ENCODE peak calls at places on chromosome 14, in ten cellular contexts. A is OCI-LY7; F is RWPE1; Y is stimulated activated CD4-positive, alpha-beta T cell treated with anti-CD3 and anti-CD28 coated beads, Interleukin-2, amount 100 ng/mL, for 48 hours; G is EH; L is neural progenitor cell; M is COR-L47; K is NCI-H1417 treated with DMSO at 0.1 percent for 48 hours; R is AG08396; N is AG09319. J is an unnamed sample.
A peak's percentile ranks its signal among the peaks of the same experiment; 100 is the strongest.

GRCh38 chr14:64971890-64972785 is at the start of gene RAB15:
- DNase-seq in A (peak; percentile 14), F (peak; percentile 38), Y (peak; percentile 36), G (peak; percentile 52), L (peak; percentile 72), M (peak; percentile 40), K (no peak), R (peak; percentile 83), N (no peak), J (peak; percentile 48)

GRCh38 chr14:104792101-104792884 is 3.3 kb downstream of the AKT1 start:
- DNase-seq in A (no peak), F (no peak), Y (no peak), G (no peak), L (no peak), M (peak; percentile 56), K (no peak), R (no peak), N (no peak), J (no peak)

GRCh38 chr14:104342435-104343293 is 204.3 kb downstream of the KIF26A start:
- DNase-seq in A (no peak), F (no peak), Y (no peak), G (no peak), L (peak; percentile 68), M (no peak), K (no peak), R (no peak), N (no peak), J (no peak)

GRCh38 chr14:91862417-91862816 is 4.9 kb downstream of the TC2N start:
- DNase-seq in A (no peak), F (no peak), Y (no peak), G (no peak), L (no peak), M (no peak), K (no peak), R (no peak), N (no peak), J (no peak)

GRCh38 chr14:75442166-75442565 is 14.3 kb downstream of the JDP2 start:
- DNase-seq in A (no peak), F (no peak), Y (no peak), G (no peak), L (no peak), M (no peak), K (no peak), R (no peak), N (no peak), J (no peak)

GRCh38 chr14:63275611-63276010 is 43.1 kb downstream of the GPHB5 start:
- DNase-seq in A (no peak), F (no peak), Y (no peak), G (no peak), L (no peak), M (peak; percentile 71), K (peak; percentile 92), R (no peak), N (no peak), J (peak; percentile 84)

GRCh38 chr14:85601246-85601645 is 71.3 kb downstream of the FLRT2 start:
- DNase-seq in A (no peak), F (no peak), Y (no peak), G (peak; percentile 47), L (no peak), M (peak; percentile 78), K (peak; percentile 19), R (no peak), N (no peak), J (peak; percentile 95)

GRCh38 chr14:94680498-94681288 is 68.5 kb downstream of the SERPINA3 start:
- DNase-seq in A (no peak), F (no peak), Y (no peak), G (no peak), L (no peak), M (no peak), K (no peak), R (no peak), N (no peak), J (no peak)

GRCh38 chr14:61379639-61380184 is 58.3 kb downstream of the PRKCH start:
- DNase-seq in A (peak; percentile 10), F (no peak), Y (no peak), G (no peak), L (no peak), M (no peak), K (no peak), R (no peak), N (no peak), J (no peak)

GRCh38 chr14:94180655-94181271 is 6.6 kb downstream of the PPP4R4 start:
- DNase-seq in A (peak; percentile 76), F (peak; percentile 29), Y (no peak), G (peak; percentile 49), L (peak; percentile 42), M (peak; percentile 38), K (peak; percentile 23), R (no peak), N (no peak), J (peak; percentile 67)

GRCh38 chr14:22588419-22589095 is 467 bp downstream of the DAD1 start:
- DNase-seq in A (no peak), F (no peak), Y (no peak), G (no peak), L (no peak), M (no peak), K (no peak), R (no peak), N (no peak), J (no peak)

GRCh38 chr14:75254381-75254821 is 24.2 kb upstream of the FOS start:
- DNase-seq in A (no peak), F (peak; percentile 91), Y (no peak), G (no peak), L (no peak), M (peak; percentile 24), K (no peak), R (no peak), N (no peak), J (no peak)

GRCh38 chr14:98182385-98183055 is 1089.5 kb downstream of the BCL11B start:
- DNase-seq in A (no peak), F (peak; percentile 30), Y (no peak), G (no peak), L (no peak), M (no peak), K (no peak), R (no peak), N (no peak), J (no peak)

GRCh38 chr14:105374389-105374788 is 23.9 kb upstream of the TEX22 start:
- DNase-seq in A (no peak), F (peak; percentile 52), Y (no peak), G (no peak), L (no peak), M (no peak), K (no peak), R (no peak), N (no peak), J (no peak)

GRCh38 chr14:99481745-99482099 is 513 bp downstream of the CCNK start:
- DNase-seq in A (peak; percentile 38), F (peak; percentile 27), Y (no peak), G (peak; percentile 68), L (no peak), M (no peak), K (no peak), R (no peak), N (no peak), J (peak; percentile 45)

GRCh38 chr14:36520601-36521525 is 831 bp upstream of the NKX2-1 start:
- DNase-seq in A (no peak), F (peak; percentile 45), Y (no peak), G (peak; percentile 38), L (peak; percentile 84), M (peak; percentile 52), K (peak; percentile 67), R (peak; percentile 66), N (no peak), J (peak; percentile 54)

GRCh38 chr14:56945291-56945690 is 135.0 kb upstream of the OTX2 start:
- DNase-seq in A (no peak), F (no peak), Y (no peak), G (no peak), L (peak; percentile 51), M (no peak), K (no peak), R (no peak), N (no peak), J (peak; percentile 98)

GRCh38 chr14:63543826-63544320 is 696 bp upstream of the PPP2R5E start:
- DNase-seq in A (no peak), F (no peak), Y (no peak), G (peak; percentile 10), L (peak; percentile 72), M (peak; percentile 10), K (no peak), R (no peak), N (no peak), J (peak; percentile 51)

GRCh38 chr14:64196668-64197411 is 97.3 kb downstream of the ESR2 start:
- DNase-seq in A (no peak), F (no peak), Y (no peak), G (peak; percentile 67), L (peak; percentile 75), M (peak; percentile 80), K (peak; percentile 10), R (peak; percentile 67), N (no peak), J (peak; percentile 75)

GRCh38 chr14:98888281-98888680 is 383.7 kb downstream of the BCL11B start:
- DNase-seq in A (no peak), F (no peak), Y (no peak), G (no peak), L (no peak), M (no peak), K (no peak), R (no peak), N (no peak), J (no peak)

GRCh38 chr14:37406095-37406494 is 189.0 kb downstream of the FOXA1 start:
- DNase-seq in A (no peak), F (no peak), Y (no peak), G (no peak), L (no peak), M (no peak), K (no peak), R (no peak), N (no peak), J (no peak)

GRCh38 chr14:20757963-20758362 is 10.2 kb upstream of the EDDM3B start:
- DNase-seq in A (peak; percentile 20), F (no peak), Y (no peak), G (no peak), L (peak; percentile 25), M (no peak), K (no peak), R (no peak), N (no peak), J (no peak)

GRCh38 chr14:89131004-89131750 is 285.9 kb downstream of the FOXN3 start:
- DNase-seq in A (no peak), F (no peak), Y (no peak), G (no peak), L (no peak), M (no peak), K (no peak), R (no peak), N (peak; percentile 57), J (no peak)

GRCh38 chr14:51554953-51555352 is 96.8 kb upstream of the FRMD6 start:
- DNase-seq in A (peak; percentile 5), F (no peak), Y (no peak), G (peak; percentile 84), L (peak; percentile 10), M (no peak), K (no peak), R (peak; percentile 28), N (no peak), J (no peak)

GRCh38 chr14:66403183-66403582 is 83.0 kb upstream of the CCDC196 start:
- DNase-seq in A (peak; percentile 34), F (peak; percentile 40), Y (no peak), G (peak; percentile 36), L (peak; percentile 13), M (peak; percentile 21), K (peak; percentile 15), R (peak; percentile 6), N (no peak), J (peak; percentile 41)

GRCh38 chr14:93676416-93676958 is 111.8 kb downstream of the PRIMA1 start:
- DNase-seq in A (no peak), F (no peak), Y (no peak), G (no peak), L (no peak), M (peak; percentile 49), K (peak; percentile 22), R (no peak), N (no peak), J (no peak)

GRCh38 chr14:69845787-69846186 is 33.4 kb upstream of the SMOC1 start:
- DNase-seq in A (no peak), F (no peak), Y (no peak), G (no peak), L (no peak), M (no peak), K (no peak), R (no peak), N (no peak), J (no peak)

GRCh38 chr14:58574623-58575022 is 63.1 kb upstream of the DACT1 start:
- DNase-seq in A (no peak), F (no peak), Y (no peak), G (no peak), L (no peak), M (no peak), K (no peak), R (no peak), N (no peak), J (no peak)

J was measured in NCI-H82.